ENCODE peak calls at places on chromosomes 7 and 10, in six cellular contexts. E, L, S, Q, J and Y are unnamed samples.

GRCh38 chr10:8444630-8445029 is 390.1 kb downstream of the GATA3 start:
- DNase-seq in E (no peak), L (no peak), S (no peak), Q (peak; percentile 8), J (no peak), Y (no peak)

GRCh38 chr7:80783688-80784327 is 135.0 kb downstream of the SEMA3C start:
- DNase-seq in E (no peak), L (no peak), S (no peak), Q (no peak), J (no peak), Y (no peak)

GRCh38 chr10:77602913-77603528 is 34.6 kb downstream of the KCNMA1 start:
- DNase-seq in E (no peak), L (no peak), S (no peak), Q (no peak), J (no peak), Y (peak; percentile 51)

GRCh38 chr7:135716677-135717238 is 11.2 kb downstream of the SLC13A4 start:
- DNase-seq in E (no peak), L (peak; percentile 81), S (no peak), Q (no peak), J (no peak), Y (no peak)

GRCh38 chr7:92781117-92781720 is 55.2 kb downstream of the CDK6 start:
- DNase-seq in E (no peak), L (peak; percentile 89), S (no peak), Q (no peak), J (peak; percentile 63), Y (no peak)

GRCh38 chr7:31098606-31099360 is 46.7 kb downstream of the ADCYAP1R1 start:
- DNase-seq in E (peak; percentile 11), L (no peak), S (no peak), Q (no peak), J (no peak), Y (peak; percentile 47)

GRCh38 chr10:83542774-83543291 is 596.5 kb upstream of the GHITM start:
- DNase-seq in E (no peak), L (no peak), S (no peak), Q (no peak), J (no peak), Y (no peak)

GRCh38 chr7:104982308-104982755 is 31.7 kb upstream of the KMT2E start:
- DNase-seq in E (no peak), L (no peak), S (no peak), Q (no peak), J (no peak), Y (no peak)

GRCh38 chr7:43491984-43492383 is 90.9 kb upstream of the STK17A start:
- DNase-seq in E (no peak), L (peak; percentile 19), S (no peak), Q (no peak), J (peak; percentile 28), Y (no peak)

GRCh38 chr10:98676895-98677294 is 230.2 kb upstream of the HPS1 start:
- DNase-seq in E (no peak), L (no peak), S (no peak), Q (no peak), J (no peak), Y (no peak)

GRCh38 chr7:139036901-139037300 is 1.1 kb upstream of the ZC3HAV1L start:
- DNase-seq in E (no peak), L (no peak), S (no peak), Q (no peak), J (no peak), Y (no peak)

GRCh38 chr10:49608925-49609282 is 1.2 kb upstream of the SLC18A3 start:
- DNase-seq in E (no peak), L (no peak), S (no peak), Q (no peak), J (no peak), Y (peak; percentile 32)

GRCh38 chr7:32592721-32593120 is 97.4 kb downstream of the AVL9 start:
- DNase-seq in E (no peak), L (no peak), S (no peak), Q (no peak), J (no peak), Y (no peak)

GRCh38 chr10:3399756-3400155 is 227.2 kb upstream of the PITRM1 start:
- DNase-seq in E (no peak), L (peak; percentile 65), S (no peak), Q (no peak), J (no peak), Y (no peak)

GRCh38 chr10:74589226-74589673 is 237.2 kb upstream of the KAT6B start:
- DNase-seq in E (peak; percentile 80), L (peak; percentile 99), S (no peak), Q (peak; percentile 77), J (no peak), Y (peak; percentile 97)

GRCh38 chr7:51324206-51324884 is 7.7 kb upstream of the COBL start:
- DNase-seq in E (no peak), L (no peak), S (no peak), Q (no peak), J (no peak), Y (no peak)

GRCh38 chr7:55977831-55978230 is 13.4 kb downstream of the NIPSNAP2 start:
- DNase-seq in E (peak; percentile 37), L (peak; percentile 94), S (no peak), Q (no peak), J (no peak), Y (no peak)

DNA sequence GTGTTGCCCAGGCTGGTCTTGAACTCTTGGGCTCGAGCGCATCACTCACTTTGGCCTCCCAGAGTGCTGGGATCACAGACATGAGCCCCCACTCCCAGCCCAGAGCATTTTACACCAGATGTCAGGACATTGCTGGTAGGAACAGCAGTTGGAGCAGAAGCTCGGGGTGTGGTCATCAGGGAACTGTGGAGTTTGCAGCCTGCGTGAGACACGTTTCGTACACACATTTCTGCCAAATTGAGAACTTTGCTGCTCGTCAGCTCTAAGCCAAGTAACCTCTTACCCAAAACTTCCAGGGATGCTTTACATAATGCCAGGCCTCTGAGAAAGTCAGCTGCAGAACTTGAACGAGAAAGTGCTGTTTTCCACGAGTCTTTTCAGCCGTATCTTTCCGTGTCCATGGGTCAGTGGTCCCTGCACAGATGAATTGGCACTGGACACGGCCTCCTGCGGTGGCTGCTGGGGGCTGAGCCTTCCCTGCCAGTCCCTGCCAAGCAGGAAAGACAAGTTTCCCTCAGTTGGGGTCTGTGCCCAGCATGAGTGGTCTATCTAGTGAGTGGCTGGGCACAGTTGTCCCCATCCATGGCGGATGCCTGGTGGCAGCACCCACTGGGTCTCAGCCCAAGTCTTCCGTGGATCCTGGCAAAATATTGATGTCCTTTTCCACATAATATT is 54.4 kb downstream of the DNAJB6 start:
- DNase-seq in E (no peak), L (no peak), S (no peak), Q (no peak), J (no peak), Y (no peak)
- H3K4me1 ChIP-seq in E (peaks cover 44% of the 10 kb centered on the region), L (peaks cover 6% of the 10 kb centered on the region), S (no peaks in the 10 kb centered on the region), Q (peaks cover 3% of the 10 kb centered on the region), J (peaks cover 5% of the 10 kb centered on the region), Y (peaks cover 5% of the 10 kb centered on the region)

GRCh38 chr7:74407958-74408357 is 45.7 kb upstream of the GTF2IRD1 start:
- DNase-seq in E (no peak), L (no peak), S (no peak), Q (no peak), J (no peak), Y (no peak)

GRCh38 chr7:74404741-74405140 is 49.0 kb upstream of the GTF2IRD1 start:
- DNase-seq in E (no peak), L (no peak), S (no peak), Q (no peak), J (no peak), Y (peak; percentile 52)

GRCh38 chr7:74404388-74404700 is 49.4 kb upstream of the GTF2IRD1 start:
- DNase-seq in E (no peak), L (no peak), S (no peak), Q (no peak), J (no peak), Y (no peak)

GRCh38 chr7:74405191-74405898 is 48.4 kb upstream of the GTF2IRD1 start:
- DNase-seq in E (no peak), L (no peak), S (no peak), Q (no peak), J (no peak), Y (peak; percentile 57)

DNA sequence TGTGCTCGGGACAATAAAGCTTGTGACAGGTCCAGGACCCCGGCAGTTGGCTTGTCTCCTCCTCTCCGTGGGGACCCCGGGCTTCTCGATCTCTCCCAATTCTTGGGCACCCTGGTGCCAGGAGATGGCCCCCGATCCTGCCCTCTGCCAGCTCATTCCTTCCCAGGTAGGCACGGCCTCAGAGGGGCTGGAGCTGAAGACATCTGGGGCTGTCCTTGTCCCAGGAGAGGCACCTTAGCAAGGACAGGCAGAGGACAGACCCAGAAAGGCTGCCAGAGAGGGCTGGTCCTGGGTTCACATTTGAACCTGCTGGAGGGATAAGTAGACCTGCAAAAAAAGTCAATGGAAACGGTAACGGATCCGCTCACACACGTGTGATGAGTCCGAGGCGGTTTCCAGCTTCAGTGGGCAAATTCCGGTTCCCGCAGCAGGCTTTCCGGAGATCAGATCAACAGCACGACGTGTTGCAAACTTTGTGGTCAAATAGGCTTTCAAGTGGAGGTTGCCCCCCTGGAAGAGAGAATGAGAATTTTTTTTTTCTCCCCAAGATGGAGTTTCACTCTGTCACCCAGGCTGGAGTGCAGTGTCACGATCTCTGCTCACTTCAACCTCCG is 47.7 kb upstream of the GTF2IRD1 start:
- DNase-seq in E (no peak), L (no peak), S (no peak), Q (no peak), J (no peak), Y (peak; percentile 36)
- TF ChIP-seq POLR2AphosphoS5 in E (no peak), L (no peak), S (no peak), Q (no peak), J (no peak), Y (no peak)

DNA sequence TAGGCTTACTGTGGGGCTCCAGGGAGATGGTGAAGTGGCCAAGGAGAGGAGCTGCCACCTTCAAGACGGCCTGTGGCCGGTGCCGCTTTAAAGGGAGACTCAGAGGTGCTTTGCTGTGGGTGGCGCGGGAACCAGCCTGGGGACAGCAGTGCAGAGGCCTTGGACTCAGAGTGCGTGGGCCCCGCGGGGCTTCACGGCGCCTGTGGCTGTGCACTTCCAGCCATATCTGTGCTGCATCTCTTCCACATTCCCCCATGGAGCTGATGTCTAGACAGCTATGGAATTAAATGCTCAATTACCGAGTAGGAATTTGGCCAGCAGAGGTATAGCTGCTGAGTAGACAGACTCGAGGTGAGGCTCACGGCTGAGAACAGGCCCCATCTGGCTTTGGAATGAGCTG is 41.7 kb downstream of the HTRA1 start:
- DNase-seq in E (no peak), L (no peak), S (no peak), Q (no peak), J (no peak), Y (no peak)
- H3K4me1 ChIP-seq in E (peaks cover 36% of the 10 kb centered on the region), L (peaks cover 9% of the 10 kb centered on the region), S (peaks cover 5% of the 10 kb centered on the region), Q (peaks cover 31% of the 10 kb centered on the region), J (no peaks in the 10 kb centered on the region), Y (peaks cover 50% of the 10 kb centered on the region)

DNA sequence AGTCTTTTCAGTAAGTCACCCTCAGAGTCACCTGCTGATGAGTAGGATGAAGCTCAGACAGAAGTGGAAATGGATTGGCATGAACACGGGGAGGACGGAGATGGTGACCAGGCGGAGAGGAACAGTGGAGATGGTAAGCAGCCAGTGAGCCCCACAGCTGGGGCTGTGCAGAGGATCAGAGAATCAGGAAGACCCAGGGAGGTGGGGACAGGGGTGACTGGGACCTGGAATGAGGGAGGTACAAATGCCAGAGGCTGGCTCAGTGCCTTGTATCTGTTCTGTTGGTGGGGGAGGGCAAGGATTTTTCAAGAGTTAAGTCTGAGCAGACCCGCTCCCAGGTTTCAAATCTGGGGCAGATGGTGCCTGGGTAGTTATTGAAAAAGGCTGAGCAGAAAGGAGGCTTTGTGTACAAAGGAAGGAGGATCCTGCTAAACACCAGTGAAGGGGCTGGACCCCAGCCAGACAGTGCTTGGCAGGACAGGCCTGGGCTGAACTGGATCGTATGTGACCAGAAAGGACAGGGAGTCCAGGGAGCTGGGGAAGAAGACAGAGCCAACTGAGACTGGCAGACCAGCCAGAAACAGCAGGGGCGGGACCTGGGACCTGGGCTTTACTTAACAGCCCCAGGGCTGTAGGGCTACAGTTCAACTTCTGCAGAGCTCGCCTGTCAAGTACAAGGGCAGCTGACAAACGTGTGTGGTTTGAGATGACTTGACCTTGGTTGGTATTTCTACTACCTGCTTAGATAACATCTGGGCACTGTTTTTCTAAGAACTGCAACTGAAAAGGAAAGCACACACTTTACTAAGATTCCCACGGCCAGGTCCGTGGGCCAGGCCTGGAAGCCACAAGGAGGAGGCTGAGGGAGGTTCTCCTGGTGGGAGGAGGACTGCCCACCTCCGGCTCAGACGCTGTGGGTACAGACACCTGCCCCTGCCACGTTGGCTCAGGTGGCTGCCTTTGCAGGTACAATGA is 13.2 kb upstream of the FRMPD2 start:
- DNase-seq in E (peak; percentile 67), L (no peak), S (no peak), Q (no peak), J (no peak), Y (no peak)
- TF ChIP-seq POLR2AphosphoS5 in E (no peak), L (no peak), S (no peak), Q (no peak), J (no peak), Y (no peak)